ENCODE peak calls at places on chromosomes 2 and 18, in seven cellular contexts. H is mesothelial cell of epicardium, D is HFF-Myc, T is coronary artery, N is heart left ventricle, O is brain microvascular endothelial cell, P is choroid plexus epithelial cell. G is an unnamed sample.

GRCh38 chr2:29920130-29920577 is 1.2 kb downstream of the ALK start:
- DNase-seq in H (peak; percentile 94), D (no peak), T (no peak), N (peak; percentile 64), O (no peak), P (peak; percentile 43), G (peak; percentile 60)

GRCh38 chr2:3639015-3639630 is 18.9 kb upstream of the ALLC start:
- DNase-seq in H (peak; percentile 5), D (no peak), T (peak; percentile 47), N (peak; percentile 5), O (no peak), P (no peak), G (no peak)

GRCh38 chr2:160816916-160817315 is 323.3 kb upstream of the RBMS1 start:
- DNase-seq in H (no peak), D (no peak), T (no peak), N (no peak), O (no peak), P (peak; percentile 28), G (no peak)

GRCh38 chr2:69779258-69779989 is 37.5 kb downstream of the ANXA4 start:
- DNase-seq in H (no peak), D (no peak), T (no peak), N (no peak), O (peak; percentile 29), P (no peak), G (no peak)

GRCh38 chr2:218444692-218445357 is 25.9 kb downstream of the VIL1 start:
- DNase-seq in H (no peak), D (no peak), T (no peak), N (no peak), O (no peak), P (no peak), G (no peak)

GRCh38 chr2:25697559-25698341 is 24.4 kb upstream of the DTNB start:
- DNase-seq in H (no peak), D (no peak), T (no peak), N (no peak), O (no peak), P (peak; percentile 37), G (no peak)

GRCh38 chr2:15789381-15790062 is 150.8 kb upstream of the MYCN start:
- DNase-seq in H (no peak), D (no peak), T (no peak), N (no peak), O (no peak), P (no peak), G (no peak)

GRCh38 chr2:121596221-121597080 is 52.8 kb downstream of the CLASP1 start:
- DNase-seq in H (no peak), D (peak; percentile 31), T (no peak), N (no peak), O (peak; percentile 43), P (peak; percentile 75), G (peak; percentile 37)

GRCh38 chr2:232268631-232269030 is 109.9 kb upstream of the ALPP start:
- DNase-seq in H (no peak), D (no peak), T (no peak), N (no peak), O (no peak), P (no peak), G (no peak)

GRCh38 chr2:110854355-110855081 is 122.1 kb downstream of the ACOXL start:
- DNase-seq in H (no peak), D (no peak), T (no peak), N (no peak), O (no peak), P (no peak), G (no peak)

GRCh38 chr2:25632396-25632795 is 41.0 kb downstream of the DTNB start:
- DNase-seq in H (no peak), D (no peak), T (no peak), N (no peak), O (no peak), P (no peak), G (no peak)

GRCh38 chr2:6866239-6866745 is 585 bp upstream of the CMPK2 start:
- DNase-seq in H (no peak), D (no peak), T (no peak), N (no peak), O (no peak), P (peak; percentile 72), G (peak; percentile 75)

GRCh38 chr2:170202437-170202836 is 24.5 kb downstream of the MYO3B start:
- DNase-seq in H (no peak), D (no peak), T (no peak), N (no peak), O (no peak), P (no peak), G (no peak)

GRCh38 chr18:79420033-79420745 is 24.5 kb downstream of the NFATC1 start:
- DNase-seq in H (no peak), D (no peak), T (no peak), N (no peak), O (no peak), P (no peak), G (no peak)

GRCh38 chr2:60641866-60642788 is 88.7 kb upstream of the BCL11A start:
- DNase-seq in H (no peak), D (peak; percentile 45), T (no peak), N (no peak), O (peak; percentile 29), P (peak; percentile 76), G (peak; percentile 47)

GRCh38 chr18:44149706-44150105 is 531.0 kb upstream of the SETBP1 start:
- DNase-seq in H (no peak), D (peak; percentile 25), T (no peak), N (no peak), O (peak; percentile 92), P (peak; percentile 90), G (no peak)

GRCh38 chr2:45353879-45354278 is 257.2 kb downstream of the SRBD1 start:
- DNase-seq in H (no peak), D (peak; percentile 72), T (no peak), N (no peak), O (peak; percentile 92), P (peak; percentile 94), G (no peak)

GRCh38 chr2:207200136-207200535 is 34.4 kb upstream of the KLF7 start:
- DNase-seq in H (no peak), D (no peak), T (no peak), N (no peak), O (no peak), P (no peak), G (no peak)

GRCh38 chr18:5630057-5630765 is 86.4 kb upstream of the EPB41L3 start:
- DNase-seq in H (peak; percentile 85), D (no peak), T (no peak), N (peak; percentile 70), O (no peak), P (no peak), G (peak; percentile 61)

GRCh38 chr2:20421988-20422678 is 24.7 kb upstream of the RHOB start:
- DNase-seq in H (peak; percentile 29), D (peak; percentile 59), T (peak; percentile 99), N (peak; percentile 88), O (peak; percentile 46), P (peak; percentile 56), G (no peak)

DNA sequence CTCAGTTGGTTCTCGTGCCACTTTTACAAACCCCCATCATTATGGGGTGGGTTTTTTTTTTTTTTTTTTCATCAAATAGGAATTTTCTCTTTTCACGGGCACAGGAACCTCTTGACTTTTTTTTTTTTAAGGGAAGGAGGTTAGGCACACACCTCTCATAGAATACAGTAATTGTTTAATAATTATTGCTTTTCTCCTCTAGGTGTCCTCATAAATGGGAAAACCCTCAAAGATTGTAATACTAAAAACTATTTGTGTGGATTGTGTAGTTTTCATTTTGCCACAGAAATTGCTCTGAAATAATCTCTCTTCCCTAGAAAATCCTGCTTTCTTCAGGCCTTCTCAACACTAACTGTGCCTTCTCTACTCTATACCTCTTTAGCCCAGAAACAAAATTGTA is 147.3 kb downstream of the GREB1L start:
- DNase-seq in H (no peak), D (no peak), T (no peak), N (no peak), O (no peak), P (no peak), G (no peak)
- TF ChIP-seq CTCF in H (no peak), D (no peak), T (no peak), N (no peak), O (no peak), P (no peak), G (no peak)

DNA sequence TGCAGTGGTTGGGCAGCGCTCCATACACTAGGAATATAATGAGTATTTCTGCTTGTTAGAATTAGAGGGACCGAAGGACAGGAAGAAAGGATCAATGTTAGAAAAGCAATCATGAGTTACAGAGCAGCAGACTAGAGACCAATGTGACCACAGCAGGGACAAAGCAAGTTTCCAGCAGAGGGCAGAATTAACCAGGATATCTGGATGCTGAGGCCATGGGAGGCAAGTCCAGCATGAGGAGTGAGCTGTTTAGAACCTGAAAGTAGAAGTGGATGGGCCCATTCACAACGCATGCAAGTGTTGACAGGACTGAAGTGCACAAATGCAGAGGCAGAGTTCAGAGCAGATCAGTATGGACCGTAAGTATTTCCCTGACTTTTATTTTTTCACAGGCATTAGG is 910.4 kb upstream of the GYPC start:
- DNase-seq in H (no peak), D (no peak), T (no peak), N (no peak), O (peak; percentile 1), P (peak; percentile 6), G (no peak)
- TF ChIP-seq CTCF in H (no peak), D (no peak), T (no peak), N (no peak), O (no peak), P (peak; percentile 8), G (no peak)

DNA sequence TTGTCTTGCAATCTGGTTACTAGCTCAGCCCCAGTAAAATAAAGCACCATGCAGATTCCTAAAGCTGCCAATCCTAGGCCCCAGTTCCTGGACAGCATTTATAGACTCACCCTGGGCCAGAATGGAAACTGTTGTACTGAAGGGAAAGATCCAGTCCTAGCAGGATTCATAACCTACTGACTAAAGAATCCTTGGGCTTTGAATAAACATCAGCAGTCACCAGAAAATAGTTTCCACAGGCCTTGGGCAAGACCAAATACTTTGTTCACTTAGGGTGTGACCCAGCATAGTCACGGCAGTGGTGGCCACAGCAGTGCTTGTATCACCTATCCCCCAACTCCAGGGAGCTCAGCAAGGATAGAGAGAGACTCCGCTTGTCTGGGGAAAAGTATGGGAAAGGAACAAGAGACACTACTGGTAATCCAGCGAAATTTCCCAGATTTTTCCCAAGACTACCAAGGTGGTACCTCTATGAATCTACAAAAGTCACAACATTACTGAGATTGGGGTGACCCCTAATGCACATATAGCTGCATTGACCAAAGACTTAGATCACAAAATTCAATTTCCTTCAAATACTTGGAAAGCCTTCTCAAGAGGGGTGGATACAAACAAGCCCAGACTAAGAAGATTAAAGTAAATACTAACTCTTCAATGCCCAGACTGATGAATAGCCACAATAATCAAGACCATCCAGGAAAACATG is 748.1 kb upstream of the LRATD1 start:
- DNase-seq in H (no peak), D (no peak), T (no peak), N (no peak), O (no peak), P (no peak), G (no peak)
- TF ChIP-seq CTCF in H (no peak), D (no peak), T (no peak), N (no peak), O (no peak), P (no peak), G (no peak)

DNA sequence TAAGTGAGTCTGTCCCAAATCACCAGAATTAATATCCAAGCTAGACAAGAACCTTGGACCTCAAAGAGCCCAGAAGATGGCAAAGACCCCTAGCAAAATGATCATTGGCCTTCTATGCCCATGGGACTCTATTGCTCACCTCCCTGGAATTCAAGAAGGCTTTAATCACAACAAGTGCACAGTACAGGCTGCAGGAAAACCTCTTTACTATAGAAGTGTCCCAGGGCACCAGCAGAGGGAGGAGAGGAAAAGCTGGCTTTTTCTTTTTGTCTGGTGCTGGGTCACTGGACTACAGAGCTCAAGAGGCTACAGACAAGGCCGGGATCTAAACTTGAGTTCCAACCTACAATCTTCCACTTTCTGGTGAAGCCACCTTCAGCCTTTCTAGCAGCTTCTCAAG is 88.3 kb upstream of the PPP1CB start:
- DNase-seq in H (no peak), D (no peak), T (no peak), N (no peak), O (peak; percentile 67), P (peak; percentile 76), G (no peak)
- TF ChIP-seq CTCF in H (no peak), D (peak; percentile 11), T (peak; percentile 14), N (no peak), O (peak; percentile 65), P (peak; percentile 66), G (no peak)